ENCODE peak calls at places on chromosomes 6 and 20, in seven cellular contexts. C is prostate gland, S is uterus, P is colonic mucosa, U is HFF-Myc, V is right atrium auricular region, I is AG04449. Q is an unnamed sample.

GRCh38 chr6:155880905-155881304 is 425.3 kb upstream of the NOX3 start:
- DNase-seq in V (no peak), I (no peak), P (no peak), C (no peak), U (no peak), S (no peak), Q (no peak)

GRCh38 chr20:18011951-18012645 is 43.3 kb downstream of the MGME1 start:
- DNase-seq in U (no peak), V (no peak), S (no peak), P (no peak), I (no peak), C (no peak), Q (no peak)

GRCh38 chr6:121619013-121619412 is 183.6 kb downstream of the GJA1 start:
- DNase-seq in C (no peak), S (no peak), P (no peak), I (no peak), U (no peak), V (no peak), Q (no peak)

GRCh38 chr20:10758446-10758845 is 84.6 kb upstream of the JAG1 start:
- DNase-seq in U (no peak), S (no peak), C (no peak), I (no peak), P (no peak), V (no peak), Q (no peak)

GRCh38 chr6:118580585-118581419 is 32.7 kb downstream of the PLN start:
- DNase-seq in P (peak), I (peak), S (peak), C (peak), U (peak), V (peak), Q (peak)

GRCh38 chr20:2521369-2522305 is 12.9 kb upstream of the ZNF343 start:
- DNase-seq in S (no peak), I (no peak), V (no peak), P (peak), U (no peak), C (no peak), Q (no peak)

GRCh38 chr6:150589828-150590227 is 9.9 kb upstream of the PLEKHG1 start:
- DNase-seq in S (no peak), P (no peak), V (no peak), C (no peak), I (no peak), U (no peak), Q (no peak)

GRCh38 chr6:61989616-61990015 is 296.4 kb downstream of the KHDRBS2 start:
- DNase-seq in S (no peak), C (no peak), P (no peak), V (no peak), I (no peak), U (no peak), Q (no peak)

GRCh38 chr6:55175078-55175777 is 913 bp downstream of the HCRTR2 start:
- DNase-seq in U (no peak), S (no peak), C (no peak), V (no peak), P (no peak), I (no peak), Q (no peak)

GRCh38 chr6:21381336-21381963 is 212.1 kb upstream of the SOX4 start:
- DNase-seq in P (no peak), S (no peak), C (no peak), U (no peak), I (no peak), V (no peak), Q (no peak)

GRCh38 chr6:89566930-89567634 is 71.5 kb downstream of the LYRM2 start:
- DNase-seq in U (no peak), S (no peak), V (no peak), P (no peak), I (no peak), C (no peak), Q (no peak)

GRCh38 chr20:37759761-37760209 is 66.0 kb downstream of the CTNNBL1 start:
- DNase-seq in P (no peak), C (no peak), U (no peak), S (no peak), V (no peak), I (no peak), Q (no peak)

GRCh38 chr6:32825966-32826365 is 9.2 kb upstream of the HLA-DOB start:
- DNase-seq in C (no peak), U (no peak), V (no peak), P (no peak), S (no peak), I (no peak), Q (no peak)

GRCh38 chr20:61919675-61920365 is 145.9 kb downstream of the TAF4 start:
- DNase-seq in I (no peak), V (no peak), P (no peak), C (no peak), S (no peak), U (no peak), Q (no peak)

GRCh38 chr6:125728739-125729138 is 20.7 kb upstream of the HEY2 start:
- DNase-seq in C (no peak), I (no peak), V (no peak), S (no peak), U (no peak), P (no peak), Q (no peak)

GRCh38 chr6:128114164-128114563 is 213.3 kb upstream of the THEMIS start:
- DNase-seq in U (no peak), C (no peak), S (no peak), P (no peak), V (no peak), I (no peak), Q (no peak)

GRCh38 chr6:14598017-14598864 is 480.7 kb downstream of the CD83 start:
- DNase-seq in V (no peak), S (no peak), I (no peak), U (no peak), C (peak), P (no peak), Q (no peak)

GRCh38 chr20:41081276-41081814 is 52.7 kb downstream of the TOP1 start:
- DNase-seq in I (no peak), V (no peak), P (no peak), C (no peak), U (no peak), S (no peak), Q (no peak)

DNA sequence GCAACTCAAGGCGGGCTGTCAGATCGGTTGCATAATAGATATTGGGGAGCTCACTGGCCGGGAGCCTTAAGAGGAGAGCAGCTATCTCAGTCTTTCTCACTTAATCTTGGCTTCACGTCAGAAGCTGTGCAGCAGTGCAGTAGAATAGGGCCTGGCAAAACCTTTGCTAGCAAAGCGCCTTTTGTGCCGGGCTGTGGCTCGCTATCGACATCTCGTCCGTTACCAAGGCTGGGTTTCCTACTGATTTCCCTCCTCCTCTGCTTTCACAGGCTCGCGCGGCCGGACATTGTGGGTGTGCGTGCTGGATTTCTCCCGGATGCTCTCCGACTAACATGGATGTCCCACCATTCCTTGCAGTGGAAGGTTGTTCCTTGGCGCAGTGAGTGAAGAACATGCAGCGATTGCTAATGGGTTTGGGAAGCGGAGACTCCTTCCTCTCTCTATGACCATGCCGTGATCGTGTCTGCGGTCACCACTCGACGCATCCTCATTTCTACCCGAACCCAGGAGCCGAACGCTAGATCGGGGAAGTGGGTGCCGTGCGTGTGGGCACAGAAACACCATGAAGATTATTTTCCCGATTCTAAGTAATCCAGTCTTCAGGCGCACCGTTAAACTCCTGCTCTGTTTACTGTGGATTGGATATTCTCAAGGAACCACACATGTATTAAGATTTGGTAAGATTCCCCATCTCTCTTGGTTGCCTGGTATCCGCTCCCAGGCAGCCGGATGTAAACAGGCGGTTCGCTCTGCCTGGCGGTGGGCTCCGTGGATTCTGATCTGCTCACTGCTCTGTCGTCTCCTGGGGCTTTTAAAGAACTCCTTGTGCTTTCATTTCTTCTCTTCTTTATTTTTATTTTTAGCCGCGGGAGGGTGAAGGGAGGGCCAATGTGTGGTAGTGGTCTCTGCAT is 5.5 kb downstream of the GRIK2 start:
- DNase-seq in S (no peak), C (no peak), I (no peak), V (no peak), P (no peak), U (no peak), Q (no peak)
- H3K4me3 ChIP-seq in S (no peak), C (no peak), I (peak), V (peak), P (no peak), U (no peak), Q (peak)

DNA sequence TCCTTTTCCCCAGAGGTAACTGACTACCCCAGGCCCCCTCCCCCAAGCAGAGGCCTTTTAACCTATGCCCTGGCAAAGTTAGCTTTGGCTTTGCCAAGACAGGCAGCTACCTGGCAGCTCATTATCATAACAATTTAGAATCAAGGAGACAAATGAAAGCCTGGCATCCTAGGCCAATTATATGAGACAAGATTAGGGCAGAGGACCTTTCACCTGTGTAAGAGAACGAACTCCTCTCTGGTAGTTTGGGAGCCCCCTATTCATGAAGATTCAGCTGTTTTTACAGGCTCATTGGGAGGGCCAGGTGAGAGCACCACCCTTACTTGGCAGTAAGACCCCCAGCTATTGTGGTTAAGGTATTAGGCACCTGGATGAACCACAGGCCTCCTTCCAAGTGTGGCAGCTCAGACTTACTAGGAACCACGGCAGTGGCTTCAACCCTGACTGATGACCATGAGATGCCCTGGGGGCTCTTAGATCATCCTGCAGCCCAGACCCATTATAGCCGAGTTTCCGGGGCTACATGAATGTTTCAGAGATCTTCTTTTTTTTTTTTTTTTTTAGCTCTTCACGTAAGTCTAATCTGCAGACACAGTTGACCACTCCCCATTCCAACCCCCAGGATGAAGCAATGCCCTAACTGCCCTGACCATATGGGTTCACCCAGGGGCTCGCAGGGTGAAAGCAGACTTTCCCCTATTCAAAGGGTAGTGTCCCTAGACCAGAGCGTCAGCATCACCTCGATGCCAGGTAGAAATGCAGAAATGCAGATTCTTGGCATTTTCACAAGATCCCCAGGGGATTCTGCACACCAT is 56.3 kb downstream of the RAB44 start:
- DNase-seq in V (no peak), C (no peak), P (no peak), U (no peak), S (no peak), I (no peak), Q (no peak)
- TF ChIP-seq CTCF in V (no peak), C (no peak), P (no peak), U (no peak), S (no peak), I (no peak), Q (no peak)

GRCh38 chr20:63532449-63532971 is 4.7 kb downstream of the PTK6 start:
- DNase-seq in U (no peak), V (no peak), I (no peak), C (no peak), S (no peak), P (peak), Q (no peak)
- H3K4me3 ChIP-seq in U (no peak), V (no peak), I (no peak), C (no peak), S (no peak), P (no peak), Q (no peak)

DNA sequence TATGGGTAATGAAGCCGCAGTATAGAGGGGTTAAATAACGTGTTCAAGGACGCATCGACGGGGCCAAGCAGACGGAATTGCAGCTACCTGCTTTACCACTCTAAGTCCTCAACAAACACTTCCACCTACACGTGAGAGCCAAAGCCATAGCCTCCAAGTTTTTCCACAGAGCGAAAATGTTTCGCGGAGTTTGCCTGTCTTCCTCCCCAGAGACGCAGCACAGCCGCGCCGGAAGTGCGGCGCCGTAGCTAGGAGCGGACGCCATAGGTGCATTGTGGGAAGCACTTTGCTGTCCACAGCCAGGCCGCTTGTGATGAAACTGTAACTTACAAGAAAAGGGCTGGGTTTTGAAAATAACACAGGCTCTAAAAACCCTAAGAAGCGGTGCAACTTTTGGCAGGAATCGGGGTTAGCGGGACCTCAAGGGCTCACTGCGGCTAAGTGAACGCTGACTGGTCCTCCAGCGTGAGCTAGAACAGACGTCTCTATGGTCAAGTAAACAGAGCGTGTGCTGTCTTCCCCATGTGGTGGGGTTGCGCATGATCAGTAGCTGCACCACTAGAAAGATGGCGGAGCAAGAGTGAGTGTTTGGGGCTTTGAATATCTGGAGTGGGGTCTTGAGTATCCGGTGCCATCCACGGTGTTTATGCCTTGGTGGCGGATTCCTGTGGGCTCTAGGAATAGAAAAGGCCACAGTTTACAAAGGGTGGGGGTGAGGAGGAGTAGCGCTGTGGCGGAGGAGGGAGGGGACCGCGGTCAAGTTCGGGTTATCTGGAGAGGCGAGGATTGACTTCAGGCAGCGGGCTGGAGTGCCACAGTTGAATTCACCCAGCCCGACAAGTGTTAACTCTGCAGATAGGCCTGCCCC is at the start of gene RPL7L1:
- DNase-seq in I (peak), P (peak), S (peak), C (peak), V (peak), U (peak), Q (peak)
- TF ChIP-seq CTCF in I (peak), P (no peak), S (no peak), C (no peak), V (no peak), U (no peak), Q (no peak)

GRCh38 chr6:108837236-108837971 is 10.8 kb upstream of the ARMC2 start:
- DNase-seq in V (no peak), S (no peak), P (no peak), U (no peak), C (no peak), I (no peak), Q (no peak)
- H3K4me3 ChIP-seq in V (no peak), S (no peak), P (no peak), U (no peak), C (no peak), I (no peak), Q (no peak)